ENCODE peak calls at places on chromosomes 2 and 18, in nine cellular contexts. F is psoas muscle, K is mammary epithelial cell, U is fibroblast of lung, H is PC-3, M is lower lobe of right lung, O is OCI-LY7, Y is esophagus squamous epithelium, B is substantia nigra. G is an unnamed sample.

GRCh38 chr2:53826587-53827397 is 33.0 kb downstream of the GPR75 start:
- DNase-seq in F (no peak), K (peak), U (no peak), H (no peak), M (no peak), O (no peak), Y (no peak), B (no peak), G (peak)

GRCh38 chr18:65269375-65269774 is 481.4 kb upstream of the CDH7 start:
- DNase-seq in F (no peak), K (no peak), U (no peak), H (no peak), M (no peak), O (no peak), Y (no peak), B (no peak), G (no peak)

GRCh38 chr2:219726916-219727315 is 99.5 kb downstream of the SLC4A3 start:
- DNase-seq in F (no peak), K (no peak), U (no peak), H (peak), M (no peak), O (no peak), Y (no peak), B (no peak), G (no peak)

GRCh38 chr2:47056875-47057731 is 98.0 kb downstream of the STPG4 start:
- DNase-seq in F (peak), K (no peak), U (no peak), H (no peak), M (peak), O (no peak), Y (no peak), B (no peak), G (peak)

GRCh38 chr2:150609831-150610582 is 122.5 kb upstream of the RND3 start:
- DNase-seq in F (no peak), K (no peak), U (peak), H (peak), M (no peak), O (no peak), Y (no peak), B (no peak), G (no peak)

GRCh38 chr2:189601043-189601442 is 20.5 kb upstream of the SLC40A1 start:
- DNase-seq in F (no peak), K (peak), U (peak), H (peak), M (no peak), O (no peak), Y (no peak), B (no peak), G (no peak)

GRCh38 chr2:22890142-22890541 is 494.8 kb upstream of the KLHL29 start:
- DNase-seq in F (no peak), K (no peak), U (no peak), H (no peak), M (no peak), O (no peak), Y (no peak), B (no peak), G (no peak)

GRCh38 chr2:76861708-76862107 is 660.5 kb downstream of the LRRTM4 start:
- DNase-seq in F (no peak), K (no peak), U (peak), H (no peak), M (no peak), O (no peak), Y (no peak), B (no peak), G (no peak)

GRCh38 chr18:79216176-79216575 is 147.0 kb downstream of the ATP9B start:
- DNase-seq in F (no peak), K (no peak), U (no peak), H (no peak), M (no peak), O (no peak), Y (no peak), B (no peak), G (no peak)

GRCh38 chr2:45452866-45453265 is 158.2 kb downstream of the SRBD1 start:
- DNase-seq in F (no peak), K (no peak), U (peak), H (no peak), M (no peak), O (no peak), Y (no peak), B (no peak), G (peak)

GRCh38 chr18:59665057-59666007 is 31.9 kb downstream of the CCBE1 start:
- DNase-seq in F (no peak), K (no peak), U (peak), H (no peak), M (no peak), O (no peak), Y (no peak), B (no peak), G (no peak)

GRCh38 chr18:74040459-74041332 is 106.9 kb downstream of the FBXO15 start:
- DNase-seq in F (no peak), K (no peak), U (no peak), H (peak), M (peak), O (peak), Y (no peak), B (no peak), G (peak)

GRCh38 chr2:30363406-30363805 is 83.6 kb upstream of the LCLAT1 start:
- DNase-seq in F (no peak), K (no peak), U (no peak), H (peak), M (no peak), O (no peak), Y (no peak), B (no peak), G (no peak)

GRCh38 chr18:77047803-77048419 is 84.7 kb downstream of the MBP start:
- DNase-seq in F (no peak), K (no peak), U (no peak), H (no peak), M (no peak), O (peak), Y (no peak), B (no peak), G (no peak)

GRCh38 chr2:239442192-239442591 is 41.4 kb upstream of the HDAC4 start:
- DNase-seq in F (no peak), K (no peak), U (no peak), H (no peak), M (no peak), O (no peak), Y (no peak), B (no peak), G (no peak)

DNA sequence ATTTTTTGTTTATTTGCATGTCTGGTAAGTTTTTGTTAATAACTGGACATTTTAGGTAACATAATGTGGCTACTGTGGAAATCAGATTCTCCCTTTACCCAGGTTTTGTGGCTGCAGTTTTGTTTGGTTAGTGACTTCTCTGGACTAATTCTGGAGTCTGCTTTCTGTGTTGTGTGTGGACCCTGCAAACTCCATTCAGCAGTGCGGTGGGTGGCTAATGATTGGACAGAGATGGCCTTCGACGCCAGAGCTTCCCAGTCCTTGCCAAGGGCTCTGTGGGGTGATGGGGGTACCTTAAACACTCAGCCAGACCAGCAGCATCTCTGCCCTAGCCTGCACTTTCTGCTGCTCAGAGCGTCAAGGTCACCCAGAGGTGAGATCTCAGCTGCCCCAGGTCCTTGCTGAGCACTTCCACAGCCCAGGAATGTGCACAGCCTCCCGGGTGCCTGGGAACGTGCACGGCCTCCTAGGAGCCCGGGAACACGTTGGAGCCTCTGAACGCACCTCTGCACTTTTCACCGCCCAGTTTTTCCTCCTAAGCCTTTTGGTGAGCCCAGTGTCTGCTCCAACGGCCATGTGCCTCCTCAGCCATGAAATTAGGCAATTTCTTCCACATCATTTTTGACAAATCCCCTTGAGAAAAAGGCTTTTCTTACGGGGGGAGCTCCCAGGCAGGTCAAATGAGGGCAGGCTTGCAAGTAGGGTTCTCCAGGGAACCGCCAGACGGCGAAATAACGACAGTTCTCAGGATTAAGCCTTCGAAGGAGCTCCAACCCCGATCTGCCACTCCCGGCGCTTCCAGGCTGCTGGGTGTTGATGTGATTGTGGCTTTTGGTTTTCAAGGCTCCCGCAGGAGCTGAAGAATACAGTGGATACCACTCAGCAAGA is 35.2 kb upstream of the KLF11 start:
- DNase-seq in F (peak), K (no peak), U (no peak), H (no peak), M (peak), O (no peak), Y (no peak), B (no peak), G (no peak)
- H3K27ac ChIP-seq in F (no peak), K (no peak), U (no peak), H (no peak), M (no peak), O (no peak), Y (peak), B (no peak), G (no peak)

GRCh38 chr2:221335106-221335505 is 237.0 kb downstream of the EPHA4 start:
- DNase-seq in F (no peak), K (no peak), U (no peak), H (no peak), M (no peak), O (no peak), Y (no peak), B (no peak), G (no peak)

GRCh38 chr2:221334466-221334865 is 237.6 kb downstream of the EPHA4 start:
- DNase-seq in F (no peak), K (no peak), U (no peak), H (no peak), M (no peak), O (no peak), Y (no peak), B (no peak), G (no peak)

DNA sequence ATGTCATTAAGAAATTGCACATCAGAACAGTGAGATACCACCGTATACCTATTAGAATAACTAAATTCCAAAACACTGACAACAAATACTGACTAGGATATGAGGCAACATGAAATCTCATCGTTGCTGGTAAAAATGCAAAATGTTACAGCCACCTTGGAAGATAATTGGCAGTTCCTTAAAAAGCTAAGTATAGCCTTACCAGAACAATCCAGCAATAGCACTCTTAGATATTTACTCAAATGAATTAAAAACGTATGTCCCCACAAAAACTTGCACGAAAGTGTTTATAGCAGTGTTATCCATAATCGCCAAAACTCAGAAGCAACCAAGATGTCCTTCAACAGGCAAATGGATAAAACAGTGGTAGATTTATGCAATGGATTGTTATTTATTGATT is 241.7 kb downstream of the EPHA4 start:
- DNase-seq in F (no peak), K (no peak), U (no peak), H (no peak), M (no peak), O (no peak), Y (no peak), B (no peak), G (no peak)
- H3K27ac ChIP-seq in F (no peak), K (no peak), U (no peak), H (no peak), M (no peak), O (no peak), Y (no peak), B (no peak), G (no peak)

GRCh38 chr2:130823886-130824491 is 12.7 kb upstream of the ARHGEF4 start:
- DNase-seq in F (no peak), K (no peak), U (no peak), H (no peak), M (no peak), O (no peak), Y (no peak), B (no peak), G (no peak)

GRCh38 chr2:130821867-130822266 is 14.8 kb upstream of the ARHGEF4 start:
- DNase-seq in F (no peak), K (no peak), U (no peak), H (no peak), M (no peak), O (no peak), Y (no peak), B (no peak), G (no peak)

GRCh38 chr2:130824492-130825061 is 12.1 kb upstream of the ARHGEF4 start:
- DNase-seq in F (no peak), K (peak), U (peak), H (peak), M (no peak), O (no peak), Y (no peak), B (no peak), G (no peak)

GRCh38 chr2:130822766-130823165 is 13.9 kb upstream of the ARHGEF4 start:
- DNase-seq in F (no peak), K (no peak), U (no peak), H (no peak), M (no peak), O (no peak), Y (no peak), B (no peak), G (no peak)

GRCh38 chr2:130823171-130823885 is 13.4 kb upstream of the ARHGEF4 start:
- DNase-seq in F (no peak), K (no peak), U (no peak), H (no peak), M (no peak), O (no peak), Y (no peak), B (no peak), G (no peak)
- H3K27ac ChIP-seq in F (no peak), K (peak), U (no peak), H (peak), M (no peak), O (no peak), Y (peak), B (peak), G (no peak)

GRCh38 chr2:1846046-1847015 is 102.0 kb upstream of the PXDN start:
- DNase-seq in F (no peak), K (no peak), U (no peak), H (no peak), M (no peak), O (no peak), Y (no peak), B (no peak), G (no peak)

GRCh38 chr2:1848599-1848995 is 104.3 kb upstream of the PXDN start:
- DNase-seq in F (no peak), K (no peak), U (no peak), H (no peak), M (no peak), O (no peak), Y (no peak), B (no peak), G (no peak)

GRCh38 chr2:1850031-1850430 is 105.7 kb upstream of the PXDN start:
- DNase-seq in F (no peak), K (no peak), U (no peak), H (no peak), M (no peak), O (no peak), Y (no peak), B (no peak), G (no peak)

GRCh38 chr2:1847846-1848598 is 103.7 kb upstream of the PXDN start:
- DNase-seq in F (no peak), K (no peak), U (no peak), H (no peak), M (no peak), O (no peak), Y (no peak), B (no peak), G (no peak)

GRCh38 chr2:1849450-1849849 is 105.1 kb upstream of the PXDN start:
- DNase-seq in F (no peak), K (no peak), U (no peak), H (no peak), M (no peak), O (no peak), Y (no peak), B (no peak), G (no peak)
- H3K27ac ChIP-seq in F (no peak), K (no peak), U (no peak), H (no peak), M (no peak), O (no peak), Y (no peak), B (no peak), G (no peak)

GRCh38 chr18:58096658-58097057 is 52.6 kb downstream of the NEDD4L start:
- DNase-seq in F (no peak), K (no peak), U (no peak), H (no peak), M (no peak), O (no peak), Y (no peak), B (no peak), G (no peak)
- H3K27ac ChIP-seq in F (no peak), K (no peak), U (no peak), H (no peak), M (peak), O (no peak), Y (no peak), B (no peak), G (peak)

GRCh38 chr2:119438128-119438656 is 6.5 kb downstream of the TMEM37 start:
- DNase-seq in F (no peak), K (no peak), U (no peak), H (no peak), M (no peak), O (no peak), Y (no peak), B (no peak), G (no peak)
- H3K27ac ChIP-seq in F (no peak), K (no peak), U (no peak), H (no peak), M (no peak), O (no peak), Y (no peak), B (no peak), G (no peak)

DNA sequence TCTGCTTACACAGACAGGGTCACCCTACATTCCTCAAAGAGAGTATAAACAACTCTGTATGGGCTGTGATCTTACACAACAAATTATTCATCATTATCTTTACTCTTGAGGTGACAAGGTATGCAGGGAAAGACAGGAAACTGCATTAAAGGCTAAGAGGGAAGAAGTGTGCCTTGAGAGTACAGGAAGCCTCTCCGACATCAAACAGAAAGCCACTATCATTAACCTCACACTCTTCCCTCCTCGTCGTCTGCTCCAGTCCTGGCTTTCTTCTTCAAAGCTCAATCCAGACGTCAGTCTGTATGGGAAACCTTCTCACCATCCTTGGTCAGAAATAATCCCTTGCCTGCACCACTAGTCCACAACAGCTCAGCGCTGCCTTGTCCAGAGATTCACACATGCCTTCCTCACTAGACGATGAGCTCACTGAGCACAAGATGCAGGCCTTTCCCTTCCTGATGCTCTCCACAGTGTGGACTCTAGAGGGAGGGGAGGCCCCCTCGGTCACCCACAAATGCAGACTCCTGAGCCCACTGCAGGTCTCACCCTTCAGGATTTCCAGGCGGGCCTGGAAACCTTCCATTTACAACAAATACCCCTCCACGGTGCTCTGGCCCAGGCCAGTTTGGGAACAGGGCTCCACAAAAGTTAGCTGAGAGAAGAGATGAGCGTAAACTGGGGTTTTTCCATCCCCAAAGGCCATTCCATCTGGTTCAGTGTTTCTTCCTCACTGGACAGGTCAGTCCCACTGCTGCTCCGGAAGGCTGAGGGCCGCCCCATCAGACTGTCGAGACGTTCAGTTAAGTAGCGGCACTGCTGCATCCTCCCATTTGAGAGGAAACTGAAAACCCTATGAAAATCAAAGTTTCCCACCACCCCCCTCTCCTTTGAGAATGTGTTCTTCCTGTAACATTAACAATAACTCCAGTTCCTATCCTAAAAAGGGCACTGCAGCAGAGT is 55.9 kb downstream of the UXS1 start:
- DNase-seq in F (no peak), K (no peak), U (no peak), H (no peak), M (no peak), O (no peak), Y (no peak), B (no peak), G (no peak)
- H3K27ac ChIP-seq in F (peak), K (no peak), U (no peak), H (no peak), M (peak), O (no peak), Y (peak), B (no peak), G (no peak)

DNA sequence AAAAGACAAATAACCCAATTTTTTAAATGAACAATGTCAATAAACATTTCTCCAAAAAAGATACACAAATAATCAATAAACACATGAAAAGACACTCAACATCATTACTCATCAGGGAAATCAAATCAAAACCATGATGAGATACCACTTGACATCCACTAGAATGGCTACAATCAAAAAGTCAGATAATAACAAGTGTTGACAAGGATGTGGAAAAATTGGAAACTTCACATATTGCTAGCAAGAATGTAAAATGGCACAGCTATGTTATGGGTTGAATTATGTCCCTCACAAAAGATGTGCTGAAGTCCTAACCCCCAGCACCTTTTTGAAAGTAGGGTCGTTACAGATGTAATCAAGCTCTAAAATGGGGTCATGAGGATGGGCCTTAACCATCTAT is 33.2 kb downstream of the TNS1 start:
- DNase-seq in F (no peak), K (no peak), U (no peak), H (no peak), M (no peak), O (no peak), Y (no peak), B (no peak), G (no peak)
- H3K27ac ChIP-seq in F (no peak), K (no peak), U (no peak), H (no peak), M (no peak), O (no peak), Y (no peak), B (no peak), G (no peak)

GRCh38 chr2:199460101-199460671 is 2.4 kb upstream of the SATB2 start:
- DNase-seq in F (no peak), K (peak), U (peak), H (peak), M (no peak), O (peak), Y (no peak), B (no peak), G (no peak)

GRCh38 chr2:199463000-199463692 is 5.4 kb upstream of the SATB2 start:
- DNase-seq in F (peak), K (peak), U (peak), H (peak), M (peak), O (peak), Y (no peak), B (peak), G (peak)

GRCh38 chr2:199460808-199461454 is 3.2 kb upstream of the SATB2 start:
- DNase-seq in F (no peak), K (no peak), U (no peak), H (no peak), M (no peak), O (no peak), Y (no peak), B (no peak), G (no peak)

GRCh38 chr2:199462167-199462976 is 4.6 kb upstream of the SATB2 start:
- DNase-seq in F (no peak), K (no peak), U (no peak), H (no peak), M (no peak), O (no peak), Y (no peak), B (no peak), G (peak)

GRCh38 chr2:199461455-199462166 is 3.9 kb upstream of the SATB2 start:
- DNase-seq in F (no peak), K (no peak), U (peak), H (no peak), M (no peak), O (no peak), Y (no peak), B (no peak), G (no peak)
- H3K27ac ChIP-seq in F (no peak), K (no peak), U (no peak), H (no peak), M (no peak), O (no peak), Y (no peak), B (no peak), G (no peak)

G was measured in testis.